ENCODE peak calls at places on chromosomes 16 and 17, in eight cellular contexts. One of them, this sample, is unnamed.

GRCh38 chr17:72735089-72735488 is 357.4 kb downstream of the SLC39A11 start:
- DNase-seq in lung microvascular endothelial cell: no peak
- DNase-seq in head of caudate nucleus: no peak
- DNase-seq in HL-60: no peak
- DNase-seq in stimulated activated CD4-positive, alpha-beta T cell treated with anti-CD3 and anti-CD28 coated beads, Interleukin-4, amount 100 ng/mL, for 1 hour: no peak
- DNase-seq in foreskin fibroblast: no peak
- DNase-seq in GM10248: no peak
- DNase-seq in SHP77: no peak
- DNase-seq in this sample: no peak

GRCh38 chr17:48294989-48295892 is 134.8 kb downstream of the SKAP1 start:
- DNase-seq in lung microvascular endothelial cell: peak
- DNase-seq in head of caudate nucleus: no peak
- DNase-seq in HL-60: no peak
- DNase-seq in stimulated activated CD4-positive, alpha-beta T cell treated with anti-CD3 and anti-CD28 coated beads, Interleukin-4, amount 100 ng/mL, for 1 hour: no peak
- DNase-seq in foreskin fibroblast: peak
- DNase-seq in GM10248: peak
- DNase-seq in SHP77: no peak
- DNase-seq in this sample: no peak

GRCh38 chr17:6052926-6053325 is 17.3 kb upstream of the WSCD1 start:
- DNase-seq in lung microvascular endothelial cell: no peak
- DNase-seq in head of caudate nucleus: no peak
- DNase-seq in HL-60: no peak
- DNase-seq in stimulated activated CD4-positive, alpha-beta T cell treated with anti-CD3 and anti-CD28 coated beads, Interleukin-4, amount 100 ng/mL, for 1 hour: no peak
- DNase-seq in foreskin fibroblast: no peak
- DNase-seq in GM10248: no peak
- DNase-seq in SHP77: no peak
- DNase-seq in this sample: no peak

GRCh38 chr17:15406081-15406480 is 61.3 kb downstream of the CDRT4 start:
- DNase-seq in lung microvascular endothelial cell: peak
- DNase-seq in head of caudate nucleus: no peak
- DNase-seq in HL-60: no peak
- DNase-seq in stimulated activated CD4-positive, alpha-beta T cell treated with anti-CD3 and anti-CD28 coated beads, Interleukin-4, amount 100 ng/mL, for 1 hour: no peak
- DNase-seq in foreskin fibroblast: no peak
- DNase-seq in GM10248: no peak
- DNase-seq in SHP77: no peak
- DNase-seq in this sample: no peak

GRCh38 chr16:64362193-64362592 is 759.7 kb downstream of the CDH11 start:
- DNase-seq in lung microvascular endothelial cell: no peak
- DNase-seq in head of caudate nucleus: no peak
- DNase-seq in HL-60: no peak
- DNase-seq in stimulated activated CD4-positive, alpha-beta T cell treated with anti-CD3 and anti-CD28 coated beads, Interleukin-4, amount 100 ng/mL, for 1 hour: no peak
- DNase-seq in foreskin fibroblast: peak
- DNase-seq in GM10248: no peak
- DNase-seq in SHP77: no peak
- DNase-seq in this sample: no peak

GRCh38 chr17:42848093-42848492 is 2.9 kb upstream of the AOC3 start:
- DNase-seq in lung microvascular endothelial cell: no peak
- DNase-seq in head of caudate nucleus: no peak
- DNase-seq in HL-60: no peak
- DNase-seq in stimulated activated CD4-positive, alpha-beta T cell treated with anti-CD3 and anti-CD28 coated beads, Interleukin-4, amount 100 ng/mL, for 1 hour: no peak
- DNase-seq in foreskin fibroblast: no peak
- DNase-seq in GM10248: no peak
- DNase-seq in SHP77: no peak
- DNase-seq in this sample: no peak

GRCh38 chr17:80834896-80835281 is 156.8 kb upstream of the CHMP6 start:
- DNase-seq in lung microvascular endothelial cell: no peak
- DNase-seq in head of caudate nucleus: no peak
- DNase-seq in HL-60: no peak
- DNase-seq in stimulated activated CD4-positive, alpha-beta T cell treated with anti-CD3 and anti-CD28 coated beads, Interleukin-4, amount 100 ng/mL, for 1 hour: no peak
- DNase-seq in foreskin fibroblast: no peak
- DNase-seq in GM10248: no peak
- DNase-seq in SHP77: no peak
- DNase-seq in this sample: no peak

GRCh38 chr16:9695152-9695551 is 487.1 kb downstream of the GRIN2A start:
- DNase-seq in lung microvascular endothelial cell: no peak
- DNase-seq in head of caudate nucleus: no peak
- DNase-seq in HL-60: no peak
- DNase-seq in stimulated activated CD4-positive, alpha-beta T cell treated with anti-CD3 and anti-CD28 coated beads, Interleukin-4, amount 100 ng/mL, for 1 hour: no peak
- DNase-seq in foreskin fibroblast: no peak
- DNase-seq in GM10248: no peak
- DNase-seq in SHP77: no peak
- DNase-seq in this sample: no peak